ENCODE peak calls at places on chromosomes 12 and 14, in five cellular contexts. One of them, this sample, is unnamed.

GRCh38 chr12:68446379-68446778 is 114.2 kb upstream of the MDM1 start:
- DNase-seq in ACHN: no peak
- DNase-seq in AG09319: no peak
- DNase-seq in NCI-H69: no peak
- DNase-seq in stimulated activated naive CD8-positive, alpha-beta T cell treated with anti-CD3 and anti-CD28 coated beads, Interleukin-15, Interleukin-2, amounts not matched to agents 100 U/mL and 50 U/mL, for 24 hours: no peak
- DNase-seq in this sample: no peak

GRCh38 chr12:59194794-59195193 is 274.5 kb upstream of the LRIG3 start:
- DNase-seq in ACHN: no peak
- DNase-seq in AG09319: no peak
- DNase-seq in NCI-H69: peak
- DNase-seq in stimulated activated naive CD8-positive, alpha-beta T cell treated with anti-CD3 and anti-CD28 coated beads, Interleukin-15, Interleukin-2, amounts not matched to agents 100 U/mL and 50 U/mL, for 24 hours: no peak
- DNase-seq in this sample: no peak

GRCh38 chr14:32073537-32074189 is 3.4 kb upstream of the ARHGAP5 start:
- DNase-seq in ACHN: peak
- DNase-seq in AG09319: peak
- DNase-seq in NCI-H69: peak
- DNase-seq in stimulated activated naive CD8-positive, alpha-beta T cell treated with anti-CD3 and anti-CD28 coated beads, Interleukin-15, Interleukin-2, amounts not matched to agents 100 U/mL and 50 U/mL, for 24 hours: peak
- DNase-seq in this sample: peak

GRCh38 chr12:80044694-80045046 is 54.7 kb upstream of the OTOGL start:
- DNase-seq in ACHN: peak
- DNase-seq in AG09319: no peak
- DNase-seq in NCI-H69: no peak
- DNase-seq in stimulated activated naive CD8-positive, alpha-beta T cell treated with anti-CD3 and anti-CD28 coated beads, Interleukin-15, Interleukin-2, amounts not matched to agents 100 U/mL and 50 U/mL, for 24 hours: no peak
- DNase-seq in this sample: peak

GRCh38 chr12:110531741-110532333 is 29.7 kb downstream of the RAD9B start:
- DNase-seq in ACHN: no peak
- DNase-seq in AG09319: no peak
- DNase-seq in NCI-H69: no peak
- DNase-seq in stimulated activated naive CD8-positive, alpha-beta T cell treated with anti-CD3 and anti-CD28 coated beads, Interleukin-15, Interleukin-2, amounts not matched to agents 100 U/mL and 50 U/mL, for 24 hours: no peak
- DNase-seq in this sample: no peak

GRCh38 chr14:92684801-92685560 is 63.4 kb downstream of the LGMN start:
- DNase-seq in ACHN: no peak
- DNase-seq in AG09319: no peak
- DNase-seq in NCI-H69: peak
- DNase-seq in stimulated activated naive CD8-positive, alpha-beta T cell treated with anti-CD3 and anti-CD28 coated beads, Interleukin-15, Interleukin-2, amounts not matched to agents 100 U/mL and 50 U/mL, for 24 hours: peak
- DNase-seq in this sample: no peak

GRCh38 chr14:59358105-59358504 is 107.1 kb downstream of the GPR135 start:
- DNase-seq in ACHN: no peak
- DNase-seq in AG09319: peak
- DNase-seq in NCI-H69: no peak
- DNase-seq in stimulated activated naive CD8-positive, alpha-beta T cell treated with anti-CD3 and anti-CD28 coated beads, Interleukin-15, Interleukin-2, amounts not matched to agents 100 U/mL and 50 U/mL, for 24 hours: no peak
- DNase-seq in this sample: no peak

GRCh38 chr12:123364532-123365140 is at the start of gene SBNO1:
- DNase-seq in ACHN: peak
- DNase-seq in AG09319: peak
- DNase-seq in NCI-H69: peak
- DNase-seq in stimulated activated naive CD8-positive, alpha-beta T cell treated with anti-CD3 and anti-CD28 coated beads, Interleukin-15, Interleukin-2, amounts not matched to agents 100 U/mL and 50 U/mL, for 24 hours: peak
- DNase-seq in this sample: peak

GRCh38 chr14:67583711-67584644 is 16.1 kb downstream of the PIGH start:
- DNase-seq in ACHN: peak
- DNase-seq in AG09319: no peak
- DNase-seq in NCI-H69: peak
- DNase-seq in stimulated activated naive CD8-positive, alpha-beta T cell treated with anti-CD3 and anti-CD28 coated beads, Interleukin-15, Interleukin-2, amounts not matched to agents 100 U/mL and 50 U/mL, for 24 hours: no peak
- DNase-seq in this sample: peak

GRCh38 chr14:96754845-96755184 is 42.4 kb upstream of the VRK1 start:
- DNase-seq in ACHN: no peak
- DNase-seq in AG09319: no peak
- DNase-seq in NCI-H69: peak
- DNase-seq in stimulated activated naive CD8-positive, alpha-beta T cell treated with anti-CD3 and anti-CD28 coated beads, Interleukin-15, Interleukin-2, amounts not matched to agents 100 U/mL and 50 U/mL, for 24 hours: no peak
- DNase-seq in this sample: no peak

GRCh38 chr12:80598004-80598606 is 109.3 kb upstream of the MYF6 start:
- DNase-seq in ACHN: peak
- DNase-seq in AG09319: peak
- DNase-seq in NCI-H69: no peak
- DNase-seq in stimulated activated naive CD8-positive, alpha-beta T cell treated with anti-CD3 and anti-CD28 coated beads, Interleukin-15, Interleukin-2, amounts not matched to agents 100 U/mL and 50 U/mL, for 24 hours: no peak
- DNase-seq in this sample: peak

GRCh38 chr14:64218344-64219240 is 75.6 kb downstream of the ESR2 start:
- DNase-seq in ACHN: no peak
- DNase-seq in AG09319: no peak
- DNase-seq in NCI-H69: no peak
- DNase-seq in stimulated activated naive CD8-positive, alpha-beta T cell treated with anti-CD3 and anti-CD28 coated beads, Interleukin-15, Interleukin-2, amounts not matched to agents 100 U/mL and 50 U/mL, for 24 hours: no peak
- DNase-seq in this sample: no peak

GRCh38 chr14:90900712-90901111 is 84.5 kb upstream of the TTC7B start:
- DNase-seq in ACHN: peak
- DNase-seq in AG09319: no peak
- DNase-seq in NCI-H69: no peak
- DNase-seq in stimulated activated naive CD8-positive, alpha-beta T cell treated with anti-CD3 and anti-CD28 coated beads, Interleukin-15, Interleukin-2, amounts not matched to agents 100 U/mL and 50 U/mL, for 24 hours: no peak
- DNase-seq in this sample: no peak

GRCh38 chr12:100437038-100437841 is 36.4 kb upstream of the NR1H4 start:
- DNase-seq in ACHN: no peak
- DNase-seq in AG09319: no peak
- DNase-seq in NCI-H69: no peak
- DNase-seq in stimulated activated naive CD8-positive, alpha-beta T cell treated with anti-CD3 and anti-CD28 coated beads, Interleukin-15, Interleukin-2, amounts not matched to agents 100 U/mL and 50 U/mL, for 24 hours: no peak
- DNase-seq in this sample: no peak

GRCh38 chr14:83483063-83483462 is 1949.4 kb upstream of the SEL1L start:
- DNase-seq in ACHN: no peak
- DNase-seq in AG09319: no peak
- DNase-seq in NCI-H69: no peak
- DNase-seq in stimulated activated naive CD8-positive, alpha-beta T cell treated with anti-CD3 and anti-CD28 coated beads, Interleukin-15, Interleukin-2, amounts not matched to agents 100 U/mL and 50 U/mL, for 24 hours: no peak
- DNase-seq in this sample: no peak

GRCh38 chr14:99479903-99480855 is 480 bp downstream of the SETD3 start:
- DNase-seq in ACHN: peak
- DNase-seq in AG09319: no peak
- DNase-seq in NCI-H69: peak
- DNase-seq in stimulated activated naive CD8-positive, alpha-beta T cell treated with anti-CD3 and anti-CD28 coated beads, Interleukin-15, Interleukin-2, amounts not matched to agents 100 U/mL and 50 U/mL, for 24 hours: peak
- DNase-seq in this sample: peak

GRCh38 chr12:132131952-132132351 is 12.2 kb downstream of the DDX51 start:
- DNase-seq in ACHN: no peak
- DNase-seq in AG09319: no peak
- DNase-seq in NCI-H69: no peak
- DNase-seq in stimulated activated naive CD8-positive, alpha-beta T cell treated with anti-CD3 and anti-CD28 coated beads, Interleukin-15, Interleukin-2, amounts not matched to agents 100 U/mL and 50 U/mL, for 24 hours: no peak
- DNase-seq in this sample: no peak

GRCh38 chr12:33988888-33989287 is 33.4 kb upstream of the ALG10 start:
- DNase-seq in ACHN: no peak
- DNase-seq in AG09319: no peak
- DNase-seq in NCI-H69: no peak
- DNase-seq in stimulated activated naive CD8-positive, alpha-beta T cell treated with anti-CD3 and anti-CD28 coated beads, Interleukin-15, Interleukin-2, amounts not matched to agents 100 U/mL and 50 U/mL, for 24 hours: no peak
- DNase-seq in this sample: no peak

GRCh38 chr12:6961695-6962284 is 8.7 kb downstream of the PHB2 start:
- DNase-seq in ACHN: peak
- DNase-seq in AG09319: peak
- DNase-seq in NCI-H69: peak
- DNase-seq in stimulated activated naive CD8-positive, alpha-beta T cell treated with anti-CD3 and anti-CD28 coated beads, Interleukin-15, Interleukin-2, amounts not matched to agents 100 U/mL and 50 U/mL, for 24 hours: peak
- DNase-seq in this sample: peak

GRCh38 chr14:72476657-72477499 is 417.0 kb downstream of the DPF3 start:
- DNase-seq in ACHN: peak
- DNase-seq in AG09319: peak
- DNase-seq in NCI-H69: peak
- DNase-seq in stimulated activated naive CD8-positive, alpha-beta T cell treated with anti-CD3 and anti-CD28 coated beads, Interleukin-15, Interleukin-2, amounts not matched to agents 100 U/mL and 50 U/mL, for 24 hours: peak
- DNase-seq in this sample: peak

GRCh38 chr14:24903337-24903736 is 146.6 kb downstream of the STXBP6 start:
- DNase-seq in ACHN: peak
- DNase-seq in AG09319: no peak
- DNase-seq in NCI-H69: no peak
- DNase-seq in stimulated activated naive CD8-positive, alpha-beta T cell treated with anti-CD3 and anti-CD28 coated beads, Interleukin-15, Interleukin-2, amounts not matched to agents 100 U/mL and 50 U/mL, for 24 hours: no peak
- DNase-seq in this sample: peak

GRCh38 chr12:24752763-24753462 is 196.0 kb downstream of the BCAT1 start:
- DNase-seq in ACHN: peak
- DNase-seq in AG09319: no peak
- DNase-seq in NCI-H69: no peak
- DNase-seq in stimulated activated naive CD8-positive, alpha-beta T cell treated with anti-CD3 and anti-CD28 coated beads, Interleukin-15, Interleukin-2, amounts not matched to agents 100 U/mL and 50 U/mL, for 24 hours: no peak
- DNase-seq in this sample: peak

GRCh38 chr14:51564460-51564859 is 87.2 kb upstream of the FRMD6 start:
- DNase-seq in ACHN: no peak
- DNase-seq in AG09319: no peak
- DNase-seq in NCI-H69: peak
- DNase-seq in stimulated activated naive CD8-positive, alpha-beta T cell treated with anti-CD3 and anti-CD28 coated beads, Interleukin-15, Interleukin-2, amounts not matched to agents 100 U/mL and 50 U/mL, for 24 hours: no peak
- DNase-seq in this sample: no peak

GRCh38 chr12:13116971-13117370 is 13.5 kb upstream of the GSG1 start:
- DNase-seq in ACHN: no peak
- DNase-seq in AG09319: no peak
- DNase-seq in NCI-H69: no peak
- DNase-seq in stimulated activated naive CD8-positive, alpha-beta T cell treated with anti-CD3 and anti-CD28 coated beads, Interleukin-15, Interleukin-2, amounts not matched to agents 100 U/mL and 50 U/mL, for 24 hours: no peak
- DNase-seq in this sample: no peak

GRCh38 chr12:14836336-14837210 is 6.8 kb downstream of the ART4 start:
- DNase-seq in ACHN: peak
- DNase-seq in AG09319: no peak
- DNase-seq in NCI-H69: no peak
- DNase-seq in stimulated activated naive CD8-positive, alpha-beta T cell treated with anti-CD3 and anti-CD28 coated beads, Interleukin-15, Interleukin-2, amounts not matched to agents 100 U/mL and 50 U/mL, for 24 hours: no peak
- DNase-seq in this sample: peak

This sample was measured in RCC 7860.